ENCODE peak calls at places on chromosomes 7 and 10, in six cellular contexts. One of them, this sample, is unnamed.

GRCh38 chr10:7233259-7233991 is 177.4 kb downstream of the SFMBT2 start:
- DNase-seq in hypothalamus: no peak
- DNase-seq in T-helper 9 cell: no peak
- DNase-seq in body of pancreas: no peak
- DNase-seq in amygdala: no peak
- DNase-seq in stimulated activated naive B cell treated with anti-CD40 and anti-IgM and Interleukin-4, amounts not matched to agents 10 μg/mL and 1 μg/mL and 100 μg/mL, for 72 hours: no peak
- DNase-seq in this sample: no peak

GRCh38 chr10:45463244-45464116 is 89.5 kb downstream of the ALOX5 start:
- DNase-seq in stimulated activated naive B cell treated with anti-CD40 and anti-IgM and Interleukin-4, amounts not matched to agents 10 μg/mL and 1 μg/mL and 100 μg/mL, for 72 hours: no peak
- DNase-seq in T-helper 9 cell: no peak
- DNase-seq in hypothalamus: no peak
- DNase-seq in body of pancreas: no peak
- DNase-seq in amygdala: no peak
- DNase-seq in this sample: no peak

GRCh38 chr7:45187089-45187945 is 29.7 kb downstream of the RAMP3 start:
- DNase-seq in stimulated activated naive B cell treated with anti-CD40 and anti-IgM and Interleukin-4, amounts not matched to agents 10 μg/mL and 1 μg/mL and 100 μg/mL, for 72 hours: no peak
- DNase-seq in body of pancreas: no peak
- DNase-seq in hypothalamus: no peak
- DNase-seq in T-helper 9 cell: no peak
- DNase-seq in amygdala: no peak
- DNase-seq in this sample: no peak

GRCh38 chr10:3783721-3784432 is 1.1 kb downstream of the KLF6 start:
- DNase-seq in amygdala: no peak
- DNase-seq in T-helper 9 cell: no peak
- DNase-seq in hypothalamus: no peak
- DNase-seq in stimulated activated naive B cell treated with anti-CD40 and anti-IgM and Interleukin-4, amounts not matched to agents 10 μg/mL and 1 μg/mL and 100 μg/mL, for 72 hours: no peak
- DNase-seq in body of pancreas: peak; percentile 75
- DNase-seq in this sample: no peak

GRCh38 chr10:86857097-86857825 is 100.2 kb downstream of the MMRN2 start:
- DNase-seq in T-helper 9 cell: no peak
- DNase-seq in stimulated activated naive B cell treated with anti-CD40 and anti-IgM and Interleukin-4, amounts not matched to agents 10 μg/mL and 1 μg/mL and 100 μg/mL, for 72 hours: no peak
- DNase-seq in hypothalamus: no peak
- DNase-seq in amygdala: no peak
- DNase-seq in body of pancreas: no peak
- DNase-seq in this sample: no peak

GRCh38 chr10:3785849-3786290 is 861 bp upstream of the KLF6 start:
- DNase-seq in body of pancreas: no peak
- DNase-seq in amygdala: no peak
- DNase-seq in hypothalamus: no peak
- DNase-seq in T-helper 9 cell: no peak
- DNase-seq in stimulated activated naive B cell treated with anti-CD40 and anti-IgM and Interleukin-4, amounts not matched to agents 10 μg/mL and 1 μg/mL and 100 μg/mL, for 72 hours: no peak
- DNase-seq in this sample: no peak

GRCh38 chr10:128536259-128536658 is 410.0 kb upstream of the MKI67 start:
- DNase-seq in hypothalamus: no peak
- DNase-seq in body of pancreas: no peak
- DNase-seq in stimulated activated naive B cell treated with anti-CD40 and anti-IgM and Interleukin-4, amounts not matched to agents 10 μg/mL and 1 μg/mL and 100 μg/mL, for 72 hours: no peak
- DNase-seq in amygdala: no peak
- DNase-seq in T-helper 9 cell: no peak
- DNase-seq in this sample: no peak

GRCh38 chr7:19984231-19984632 is 210.8 kb upstream of the TMEM196 start:
- DNase-seq in body of pancreas: peak; percentile 17
- DNase-seq in amygdala: no peak
- DNase-seq in hypothalamus: no peak
- DNase-seq in T-helper 9 cell: no peak
- DNase-seq in stimulated activated naive B cell treated with anti-CD40 and anti-IgM and Interleukin-4, amounts not matched to agents 10 μg/mL and 1 μg/mL and 100 μg/mL, for 72 hours: no peak
- DNase-seq in this sample: no peak

GRCh38 chr7:156157409-156158012 is 345.2 kb upstream of the SHH start:
- DNase-seq in body of pancreas: no peak
- DNase-seq in hypothalamus: no peak
- DNase-seq in stimulated activated naive B cell treated with anti-CD40 and anti-IgM and Interleukin-4, amounts not matched to agents 10 μg/mL and 1 μg/mL and 100 μg/mL, for 72 hours: no peak
- DNase-seq in amygdala: no peak
- DNase-seq in T-helper 9 cell: no peak
- DNase-seq in this sample: no peak

GRCh38 chr7:131861620-131862346 is 305.4 kb upstream of the PODXL start:
- DNase-seq in hypothalamus: no peak
- DNase-seq in amygdala: no peak
- DNase-seq in body of pancreas: no peak
- DNase-seq in T-helper 9 cell: no peak
- DNase-seq in stimulated activated naive B cell treated with anti-CD40 and anti-IgM and Interleukin-4, amounts not matched to agents 10 μg/mL and 1 μg/mL and 100 μg/mL, for 72 hours: no peak
- DNase-seq in this sample: no peak

GRCh38 chr7:78317371-78317770 is 518.8 kb downstream of the PHTF2 start:
- DNase-seq in hypothalamus: no peak
- DNase-seq in body of pancreas: no peak
- DNase-seq in T-helper 9 cell: no peak
- DNase-seq in stimulated activated naive B cell treated with anti-CD40 and anti-IgM and Interleukin-4, amounts not matched to agents 10 μg/mL and 1 μg/mL and 100 μg/mL, for 72 hours: no peak
- DNase-seq in amygdala: no peak
- DNase-seq in this sample: no peak

GRCh38 chr10:97608991-97609561 is 19.6 kb downstream of the C10orf62 start:
- DNase-seq in T-helper 9 cell: no peak
- DNase-seq in hypothalamus: no peak
- DNase-seq in amygdala: no peak
- DNase-seq in stimulated activated naive B cell treated with anti-CD40 and anti-IgM and Interleukin-4, amounts not matched to agents 10 μg/mL and 1 μg/mL and 100 μg/mL, for 72 hours: no peak
- DNase-seq in body of pancreas: no peak
- DNase-seq in this sample: no peak

GRCh38 chr7:158025651-158026600 is 561.7 kb downstream of the PTPRN2 start:
- DNase-seq in body of pancreas: no peak
- DNase-seq in amygdala: no peak
- DNase-seq in T-helper 9 cell: no peak
- DNase-seq in stimulated activated naive B cell treated with anti-CD40 and anti-IgM and Interleukin-4, amounts not matched to agents 10 μg/mL and 1 μg/mL and 100 μg/mL, for 72 hours: no peak
- DNase-seq in hypothalamus: no peak
- DNase-seq in this sample: no peak

GRCh38 chr10:76252733-76253132 is 821.3 kb downstream of the LRMDA start:
- DNase-seq in T-helper 9 cell: no peak
- DNase-seq in stimulated activated naive B cell treated with anti-CD40 and anti-IgM and Interleukin-4, amounts not matched to agents 10 μg/mL and 1 μg/mL and 100 μg/mL, for 72 hours: no peak
- DNase-seq in hypothalamus: no peak
- DNase-seq in amygdala: no peak
- DNase-seq in body of pancreas: no peak
- DNase-seq in this sample: no peak

This sample was measured in GM06990.